ENCODE peak calls at places on chromosomes 16 and 17, in eight cellular contexts. S, A, O, R, U, Q, K and W are unnamed samples.
A peak's percentile ranks its signal among the peaks of the same experiment; 100 is the strongest.

GRCh38 chr16:67653131-67654068 is 6.7 kb downstream of the ACD start:
- DNase-seq in A (no peak), S (no peak), U (no peak), K (no peak), O (no peak), Q (peak; percentile 79), R (no peak), W (no peak)

GRCh38 chr16:3846087-3846486 is 34.4 kb downstream of the CREBBP start:
- DNase-seq in Q (no peak), A (no peak), S (no peak), R (no peak), U (no peak), O (no peak), K (no peak), W (no peak)

GRCh38 chr17:83178533-83179201 is 99.3 kb downstream of the METRNL start:
- DNase-seq in Q (no peak), R (no peak), O (no peak), U (no peak), A (no peak), K (no peak), S (peak; percentile 72), W (no peak)

GRCh38 chr16:68503334-68503733 is 35.8 kb upstream of the ZFP90 start:
- DNase-seq in A (no peak), O (peak; percentile 30), U (no peak), Q (no peak), K (peak; percentile 21), R (no peak), S (no peak), W (no peak)

GRCh38 chr17:55735784-55736405 is 13.2 kb upstream of the TMEM100 start:
- DNase-seq in K (peak; percentile 62), O (peak; percentile 23), U (peak; percentile 15), Q (peak; percentile 22), R (peak; percentile 27), A (no peak), S (no peak), W (no peak)

GRCh38 chr16:85947511-85948509 is 48.8 kb downstream of the IRF8 start:
- DNase-seq in S (no peak), A (no peak), O (no peak), Q (no peak), R (no peak), U (no peak), K (no peak), W (no peak)

GRCh38 chr17:42405963-42406495 is 17.0 kb downstream of the CAVIN1 start:
- DNase-seq in Q (peak; percentile 89), S (peak; percentile 96), U (peak; percentile 82), K (peak; percentile 59), O (no peak), A (peak; percentile 59), R (peak; percentile 47), W (peak; percentile 36)

GRCh38 chr17:29257756-29258155 is 11.1 kb downstream of the CRYBA1 start:
- DNase-seq in K (peak; percentile 60), U (no peak), Q (no peak), R (no peak), O (no peak), A (no peak), S (no peak), W (no peak)

GRCh38 chr16:71722801-71723536 is 1.5 kb downstream of the PHLPP2 start:
- DNase-seq in R (peak; percentile 79), S (no peak), U (peak; percentile 53), Q (peak; percentile 74), K (peak; percentile 54), O (peak; percentile 91), A (peak; percentile 27), W (peak; percentile 61)

GRCh38 chr17:31111183-31111582 is 16.4 kb downstream of the NF1 start:
- DNase-seq in R (no peak), K (no peak), Q (no peak), U (no peak), S (no peak), O (no peak), A (no peak), W (no peak)

GRCh38 chr16:20178297-20178696 is 104.6 kb upstream of the GPR139 start:
- DNase-seq in R (no peak), A (no peak), S (no peak), U (no peak), K (no peak), O (no peak), Q (no peak), W (no peak)

GRCh38 chr17:57109393-57110151 is 24.5 kb downstream of the AKAP1 start:
- DNase-seq in U (no peak), O (no peak), K (peak; percentile 5), Q (no peak), R (no peak), A (no peak), S (no peak), W (no peak)

GRCh38 chr17:13776027-13776551 is 174.4 kb upstream of the HS3ST3A1 start:
- DNase-seq in O (no peak), U (no peak), S (no peak), K (no peak), R (no peak), A (no peak), Q (no peak), W (no peak)

GRCh38 chr17:64575431-64575830 is 68.7 kb downstream of the CEP95 start:
- DNase-seq in K (no peak), Q (no peak), S (no peak), O (no peak), R (no peak), A (no peak), U (no peak), W (no peak)

GRCh38 chr16:21275529-21275928 is 2.6 kb downstream of the CRYM start:
- DNase-seq in S (no peak), Q (no peak), O (no peak), U (no peak), K (no peak), A (no peak), R (no peak), W (no peak)

GRCh38 chr17:38452719-38453118 is 24.5 kb downstream of the ARHGAP23 start:
- DNase-seq in K (no peak), O (no peak), A (no peak), Q (no peak), S (no peak), R (no peak), U (no peak), W (no peak)

GRCh38 chr16:85490971-85491771 is 122.0 kb upstream of the GSE1 start:
- DNase-seq in R (no peak), Q (peak; percentile 78), A (peak; percentile 9), S (no peak), U (peak; percentile 17), O (no peak), K (no peak), W (no peak)

GRCh38 chr17:83189673-83190385 is 110.4 kb downstream of the METRNL start:
- DNase-seq in U (no peak), Q (peak; percentile 71), O (no peak), K (peak; percentile 90), S (peak; percentile 72), A (no peak), R (no peak), W (no peak)